ENCODE peak calls at places on chromosome 17, in six cellular contexts. T, B, P, V, I and Y are unnamed samples.

GRCh38 chr17:73362697-73363096 is 50.9 kb upstream of the CDC42EP4 start:
- DNase-seq in B (no peak), T (no peak), P (no peak), I (no peak), V (peak; percentile 37), Y (no peak)

GRCh38 chr17:27244481-27245223 is 49.3 kb upstream of the WSB1 start:
- DNase-seq in I (peak; percentile 85), P (peak; percentile 91), V (peak; percentile 33), B (peak; percentile 80), T (peak; percentile 96), Y (peak; percentile 29)

GRCh38 chr17:56593073-56593740 is at the start of gene NOG:
- DNase-seq in V (peak; percentile 89), P (no peak), I (peak; percentile 79), T (peak; percentile 54), B (peak; percentile 63), Y (peak; percentile 50)

GRCh38 chr17:44436336-44436735 is 46.9 kb upstream of the ITGA2B start:
- DNase-seq in P (no peak), I (no peak), V (no peak), B (no peak), T (no peak), Y (no peak)

GRCh38 chr17:64535357-64535756 is 28.6 kb downstream of the CEP95 start:
- DNase-seq in V (no peak), P (no peak), I (no peak), B (no peak), T (no peak), Y (no peak)

GRCh38 chr17:63918305-63918704 is 334 bp downstream of the GH1 start:
- DNase-seq in P (no peak), T (no peak), B (no peak), I (no peak), V (peak; percentile 62), Y (no peak)

GRCh38 chr17:44077595-44077909 is 7.0 kb downstream of the G6PC3 start:
- DNase-seq in B (peak; percentile 59), I (peak; percentile 57), V (no peak), P (no peak), T (no peak), Y (peak; percentile 25)

GRCh38 chr17:8226536-8227237 is 16.3 kb upstream of the AURKB start:
- DNase-seq in V (peak; percentile 94), B (peak; percentile 69), I (peak; percentile 69), P (peak; percentile 90), T (peak; percentile 91), Y (peak; percentile 62)

GRCh38 chr17:57989011-57989345 is 924 bp upstream of the VEZF1 start:
- DNase-seq in I (no peak), V (peak; percentile 34), B (no peak), T (peak; percentile 50), P (peak; percentile 61), Y (peak; percentile 32)

GRCh38 chr17:29593546-29594440 is 861 bp downstream of the ANKRD13B start:
- DNase-seq in I (peak; percentile 69), T (peak; percentile 24), B (peak; percentile 63), P (peak; percentile 68), V (peak; percentile 89), Y (no peak)

GRCh38 chr17:82103588-82104451 is 5.8 kb upstream of the FASN start:
- DNase-seq in T (no peak), V (peak; percentile 90), P (peak; percentile 91), I (peak; percentile 89), B (peak; percentile 60), Y (peak; percentile 29)

GRCh38 chr17:491086-492014 is 138.7 kb upstream of the RPH3AL start:
- DNase-seq in T (peak; percentile 69), V (peak; percentile 86), P (peak; percentile 85), B (peak; percentile 85), I (peak; percentile 81), Y (no peak)

GRCh38 chr17:47935961-47936360 is 5.4 kb upstream of the PNPO start:
- DNase-seq in V (no peak), T (peak; percentile 85), P (no peak), I (no peak), B (no peak), Y (no peak)

GRCh38 chr17:74569392-74570003 is 2.2 kb upstream of the CD300H start:
- DNase-seq in I (no peak), B (peak; percentile 84), V (no peak), T (peak; percentile 58), P (no peak), Y (no peak)

GRCh38 chr17:2906907-2907306 is 110.7 kb downstream of the RAP1GAP2 start:
- DNase-seq in T (no peak), I (no peak), V (no peak), B (no peak), P (no peak), Y (no peak)

GRCh38 chr17:2909164-2909852 is 113.1 kb downstream of the RAP1GAP2 start:
- DNase-seq in T (no peak), V (no peak), P (no peak), I (no peak), B (no peak), Y (no peak)

GRCh38 chr17:32553168-32553567 is 66.4 kb downstream of the CDK5R1 start:
- DNase-seq in I (no peak), V (no peak), P (no peak), B (no peak), T (no peak), Y (no peak)

GRCh38 chr17:42699415-42699740 is 17.0 kb downstream of the CNTNAP1 start:
- DNase-seq in V (no peak), I (no peak), P (no peak), B (no peak), T (no peak), Y (no peak)

GRCh38 chr17:79648181-79648831 is 37.5 kb upstream of the RBFOX3 start:
- DNase-seq in I (peak; percentile 59), B (no peak), T (no peak), V (no peak), P (peak; percentile 59), Y (no peak)

GRCh38 chr17:4789951-4790704 is 1.4 kb downstream of the GLTPD2 start:
- DNase-seq in B (peak; percentile 94), I (peak; percentile 95), T (peak; percentile 93), P (peak; percentile 94), V (peak; percentile 89), Y (peak; percentile 62)

GRCh38 chr17:4790705-4791088 is 1.9 kb downstream of the GLTPD2 start:
- DNase-seq in B (no peak), V (no peak), I (no peak), P (no peak), T (no peak), Y (no peak)

GRCh38 chr17:4796550-4796915 is 569 bp downstream of the PSMB6 start:
- DNase-seq in I (no peak), P (no peak), V (peak; percentile 70), T (peak; percentile 35), B (peak; percentile 57), Y (no peak)

GRCh38 chr17:4800462-4801185 is 1.5 kb downstream of the C17orf114 start:
- DNase-seq in B (peak; percentile 14), V (no peak), I (no peak), P (no peak), T (no peak), Y (no peak)

DNA sequence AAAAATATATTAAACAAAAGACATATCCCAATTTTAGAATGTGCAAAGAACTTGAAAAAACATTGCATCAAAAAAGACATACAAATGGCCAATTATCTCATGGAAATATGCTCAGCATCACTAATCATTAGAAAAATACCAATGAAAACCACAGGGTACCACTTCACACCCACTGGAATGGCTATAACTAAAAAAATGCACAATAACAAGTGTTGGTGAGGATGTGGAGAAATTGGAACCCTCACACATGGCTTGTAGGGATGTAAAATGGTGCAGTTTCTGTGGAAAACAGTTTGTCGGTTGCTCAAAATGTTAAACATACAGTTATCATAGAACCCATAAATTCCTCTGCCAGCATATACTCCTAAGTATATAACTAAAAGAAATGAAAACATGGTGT is 796 bp upstream of the PSMB6 start:
- DNase-seq in T (no peak), P (no peak), B (no peak), V (no peak), I (no peak), Y (no peak)
- H3K27ac ChIP-seq in T (no peak overlapping the region), P (no peak overlapping the region), B (peak overlapping the region; percentile 83), V (no peak overlapping the region), I (peak overlapping the region; percentile 81), Y (no peak overlapping the region)

GRCh38 chr17:46072998-46073397 is 73.9 kb downstream of the STH start:
- DNase-seq in P (no peak), T (peak; percentile 80), B (no peak), V (no peak), I (no peak), Y (no peak)
- H3K27ac ChIP-seq in P (peak overlapping the region; percentile 33), T (no peak overlapping the region), B (no peak overlapping the region), V (peak overlapping the region; percentile 86), I (no peak overlapping the region), Y (no peak overlapping the region)

GRCh38 chr17:67272312-67273050 is 27.5 kb upstream of the HELZ start:
- DNase-seq in P (no peak), V (peak; percentile 53), I (no peak), T (no peak), B (no peak), Y (no peak)

GRCh38 chr17:67273900-67274299 is 28.9 kb upstream of the HELZ start:
- DNase-seq in P (no peak), B (no peak), V (no peak), I (no peak), T (no peak), Y (no peak)

GRCh38 chr17:67276075-67276474 is 31.1 kb upstream of the HELZ start:
- DNase-seq in B (no peak), T (no peak), P (no peak), I (no peak), V (peak; percentile 11), Y (no peak)

GRCh38 chr17:67278363-67278762 is 33.4 kb upstream of the HELZ start:
- DNase-seq in T (no peak), P (no peak), B (no peak), I (no peak), V (no peak), Y (no peak)

GRCh38 chr17:67274466-67274865 is 29.5 kb upstream of the HELZ start:
- DNase-seq in B (no peak), V (no peak), T (no peak), P (no peak), I (no peak), Y (no peak)
- H3K27ac ChIP-seq in B (no peak overlapping the region), V (no peak overlapping the region), T (no peak overlapping the region), P (no peak overlapping the region), I (no peak overlapping the region), Y (no peak overlapping the region)

GRCh38 chr17:39209317-39210092 is 9.4 kb downstream of the RPL19 start:
- DNase-seq in T (peak; percentile 69), B (peak; percentile 86), V (peak; percentile 57), P (peak; percentile 95), I (peak; percentile 92), Y (no peak)

GRCh38 chr17:39212200-39212810 is 12.2 kb downstream of the RPL19 start:
- DNase-seq in V (no peak), T (no peak), B (no peak), P (no peak), I (no peak), Y (no peak)

GRCh38 chr17:39213852-39214251 is 11.9 kb downstream of the STAC2 start:
- DNase-seq in P (no peak), B (no peak), T (peak; percentile 22), I (peak; percentile 84), V (no peak), Y (no peak)

GRCh38 chr17:39210093-39210434 is 10.0 kb downstream of the RPL19 start:
- DNase-seq in I (no peak), B (no peak), P (no peak), T (no peak), V (no peak), Y (no peak)

GRCh38 chr17:39212841-39213480 is 12.8 kb downstream of the STAC2 start:
- DNase-seq in P (no peak), V (no peak), T (no peak), B (no peak), I (peak; percentile 91), Y (no peak)
- H3K27ac ChIP-seq in P (no peak overlapping the region), V (no peak overlapping the region), T (no peak overlapping the region), B (no peak overlapping the region), I (no peak overlapping the region), Y (no peak overlapping the region)

GRCh38 chr17:54744750-54745149 is 155.9 kb upstream of the TOM1L1 start:
- DNase-seq in V (no peak), P (no peak), B (no peak), I (no peak), T (no peak), Y (no peak)
- H3K27ac ChIP-seq in V (no peak overlapping the region), P (no peak overlapping the region), B (no peak overlapping the region), I (no peak overlapping the region), T (no peak overlapping the region), Y (no peak overlapping the region)